ENCODE peak calls at places on chromosome 10, in eight cellular contexts. X is Panc1, R is retina, U is progenitor cell of endocrine pancreas, E is T-helper 9 cell, T is epithelial cell of proximal tubule, L is T1000, M is T-helper 2 cell. O is an unnamed sample.

GRCh38 chr10:71752391-71753090 is 20.8 kb downstream of the VSIR start:
- DNase-seq in R (peak), U (no peak), E (no peak), T (no peak), M (no peak), X (no peak), L (no peak), O (no peak)

GRCh38 chr10:8407561-8408021 is 353.1 kb downstream of the GATA3 start:
- DNase-seq in M (no peak), U (no peak), X (no peak), R (no peak), L (no peak), E (no peak), T (no peak), O (no peak)

GRCh38 chr10:109914966-109915365 is 8.3 kb downstream of the XPNPEP1 start:
- DNase-seq in X (no peak), M (peak), E (no peak), U (no peak), R (no peak), T (peak), L (no peak), O (no peak)

GRCh38 chr10:69051303-69051702 is 36.6 kb upstream of the SRGN start:
- DNase-seq in M (no peak), T (no peak), U (no peak), E (no peak), R (no peak), X (no peak), L (no peak), O (no peak)

GRCh38 chr10:82813856-82814255 is 938.9 kb downstream of the NRG3 start:
- DNase-seq in M (no peak), U (no peak), X (no peak), E (no peak), L (no peak), T (peak), R (no peak), O (no peak)

GRCh38 chr10:44253769-44254462 is 131.0 kb downstream of the CXCL12 start:
- DNase-seq in E (no peak), L (no peak), M (no peak), U (no peak), R (no peak), T (no peak), X (no peak), O (no peak)

GRCh38 chr10:59181668-59182067 is 5.2 kb downstream of the PHYHIPL start:
- DNase-seq in X (peak), E (no peak), M (no peak), U (peak), T (peak), R (peak), L (no peak), O (peak)

GRCh38 chr10:63199716-63200115 is 66.6 kb downstream of the NRBF2 start:
- DNase-seq in M (no peak), R (no peak), U (no peak), E (no peak), T (no peak), X (no peak), L (no peak), O (no peak)

GRCh38 chr10:7666253-7667023 is at the start of gene ITIH5:
- DNase-seq in R (peak), E (no peak), L (no peak), U (peak), X (no peak), T (no peak), M (no peak), O (no peak)

GRCh38 chr10:28054211-28054888 is 55.5 kb upstream of the ODAD2 start:
- DNase-seq in L (no peak), X (no peak), M (no peak), T (peak), R (no peak), U (no peak), E (no peak), O (peak)

GRCh38 chr10:112080284-112080683 is 103.3 kb downstream of the GPAM start:
- DNase-seq in T (no peak), L (no peak), E (no peak), X (no peak), R (no peak), U (no peak), M (no peak), O (no peak)

GRCh38 chr10:9294132-9294663 is 1239.7 kb downstream of the GATA3 start:
- DNase-seq in X (no peak), U (no peak), T (no peak), E (no peak), R (no peak), L (no peak), M (no peak), O (no peak)

O was measured in SW 1271.